ENCODE peak calls at places on chromosomes 2 and 18, in ten cellular contexts. P, B, U, H, W, T, J, I, Y and Z are unnamed samples.
A peak's percentile ranks its signal among the peaks of the same experiment; 100 is the strongest.

GRCh38 chr2:200239216-200239615 is 67.3 kb upstream of the SPATS2L start:
- DNase-seq in P (peak; percentile 36), B (no peak), U (no peak), H (no peak), W (no peak), T (no peak), J (no peak), I (no peak), Y (no peak), Z (no peak)

GRCh38 chr2:235394278-235394828 is 99.5 kb upstream of the AGAP1 start:
- DNase-seq in P (peak; percentile 94), B (no peak), U (peak; percentile 76), H (no peak), W (peak; percentile 8), T (no peak), J (no peak), I (no peak), Y (peak; percentile 39), Z (no peak)

GRCh38 chr2:160425394-160425793 is 68.2 kb downstream of the RBMS1 start:
- DNase-seq in P (peak; percentile 69), B (no peak), U (no peak), H (no peak), W (no peak), T (no peak), J (no peak), I (no peak), Y (no peak), Z (no peak)

GRCh38 chr18:49183921-49184320 is 233.2 kb upstream of the SMAD7 start:
- DNase-seq in P (peak; percentile 18), B (no peak), U (no peak), H (no peak), W (no peak), T (no peak), J (no peak), I (no peak), Y (no peak), Z (no peak)

GRCh38 chr18:67771271-67771670 is 254.8 kb upstream of the DSEL start:
- DNase-seq in P (peak; percentile 84), B (no peak), U (peak; percentile 6), H (no peak), W (peak; percentile 5), T (no peak), J (no peak), I (no peak), Y (no peak), Z (no peak)

GRCh38 chr2:219706823-219707281 is 79.4 kb downstream of the SLC4A3 start:
- DNase-seq in P (peak; percentile 32), B (no peak), U (peak; percentile 58), H (no peak), W (no peak), T (no peak), J (no peak), I (no peak), Y (no peak), Z (no peak)

GRCh38 chr18:3584266-3584665 is 134.3 kb downstream of the TGIF1 start:
- DNase-seq in P (no peak), B (no peak), U (no peak), H (no peak), W (peak; percentile 55), T (no peak), J (no peak), I (no peak), Y (no peak), Z (no peak)

GRCh38 chr18:62101236-62101635 is 85.6 kb downstream of the PIGN start:
- DNase-seq in P (peak; percentile 76), B (no peak), U (no peak), H (no peak), W (no peak), T (no peak), J (no peak), I (no peak), Y (no peak), Z (no peak)

GRCh38 chr2:230863031-230863430 is 1.7 kb upstream of the ITM2C start:
- DNase-seq in P (no peak), B (no peak), U (no peak), H (no peak), W (no peak), T (no peak), J (no peak), I (no peak), Y (no peak), Z (no peak)